ENCODE peak calls at places on chromosomes 2 and 18, in five cellular contexts. One of them, this sample, is unnamed.

GRCh38 chr2:1563084-1563857 is 150.0 kb downstream of the TPO start:
- DNase-seq in dorsolateral prefrontal cortex: no peak
- DNase-seq in heart left ventricle: no peak
- DNase-seq in GM13977: no peak
- DNase-seq in activated CD4-positive, alpha-beta T cell treated with anti-CD3 and anti-CD28 coated beads, Interleukin-2, amount 50 U/mL, for 4 hours: no peak
- DNase-seq in this sample: no peak

GRCh38 chr2:11224887-11225286 is 69.6 kb downstream of the SLC66A3 start:
- DNase-seq in dorsolateral prefrontal cortex: no peak
- DNase-seq in heart left ventricle: no peak
- DNase-seq in GM13977: no peak
- DNase-seq in activated CD4-positive, alpha-beta T cell treated with anti-CD3 and anti-CD28 coated beads, Interleukin-2, amount 50 U/mL, for 4 hours: no peak
- DNase-seq in this sample: no peak

GRCh38 chr18:26639149-26639548 is 90.8 kb upstream of the KCTD1 start:
- DNase-seq in dorsolateral prefrontal cortex: no peak
- DNase-seq in heart left ventricle: no peak
- DNase-seq in GM13977: no peak
- DNase-seq in activated CD4-positive, alpha-beta T cell treated with anti-CD3 and anti-CD28 coated beads, Interleukin-2, amount 50 U/mL, for 4 hours: no peak
- DNase-seq in this sample: no peak

GRCh38 chr2:162221064-162221463 is 22.2 kb downstream of the FAP start:
- DNase-seq in dorsolateral prefrontal cortex: peak
- DNase-seq in heart left ventricle: peak
- DNase-seq in GM13977: peak
- DNase-seq in activated CD4-positive, alpha-beta T cell treated with anti-CD3 and anti-CD28 coated beads, Interleukin-2, amount 50 U/mL, for 4 hours: peak
- DNase-seq in this sample: no peak

GRCh38 chr2:219501849-219502248 is 3.2 kb downstream of the GMPPA start:
- DNase-seq in dorsolateral prefrontal cortex: no peak
- DNase-seq in heart left ventricle: no peak
- DNase-seq in GM13977: no peak
- DNase-seq in activated CD4-positive, alpha-beta T cell treated with anti-CD3 and anti-CD28 coated beads, Interleukin-2, amount 50 U/mL, for 4 hours: no peak
- DNase-seq in this sample: no peak

GRCh38 chr2:42359894-42360483 is 1.0 kb downstream of the COX7A2L start:
- DNase-seq in dorsolateral prefrontal cortex: no peak
- DNase-seq in heart left ventricle: no peak
- DNase-seq in GM13977: no peak
- DNase-seq in activated CD4-positive, alpha-beta T cell treated with anti-CD3 and anti-CD28 coated beads, Interleukin-2, amount 50 U/mL, for 4 hours: no peak
- DNase-seq in this sample: no peak

GRCh38 chr18:48679236-48679635 is 140.4 kb downstream of the CTIF start:
- DNase-seq in dorsolateral prefrontal cortex: no peak
- DNase-seq in heart left ventricle: no peak
- DNase-seq in GM13977: no peak
- DNase-seq in activated CD4-positive, alpha-beta T cell treated with anti-CD3 and anti-CD28 coated beads, Interleukin-2, amount 50 U/mL, for 4 hours: no peak
- DNase-seq in this sample: no peak

GRCh38 chr18:36284671-36285295 is 12.7 kb upstream of the FHOD3 start:
- DNase-seq in dorsolateral prefrontal cortex: peak
- DNase-seq in heart left ventricle: no peak
- DNase-seq in GM13977: peak
- DNase-seq in activated CD4-positive, alpha-beta T cell treated with anti-CD3 and anti-CD28 coated beads, Interleukin-2, amount 50 U/mL, for 4 hours: peak
- DNase-seq in this sample: peak